ENCODE peak calls at places on chromosomes 6 and 20, in nine cellular contexts. M, E, K, Q, U, G, X, D and L are unnamed samples.

GRCh38 chr6:119243037-119243436 is 106.5 kb downstream of the MAN1A1 start:
- DNase-seq in Q (no peak), U (no peak), G (no peak), X (no peak), E (no peak), D (no peak), M (no peak), K (no peak), L (no peak)

GRCh38 chr6:20915626-20916025 is 381.4 kb downstream of the CDKAL1 start:
- DNase-seq in K (no peak), X (no peak), U (no peak), D (no peak), M (no peak), E (no peak), G (no peak), Q (no peak), L (no peak)

GRCh38 chr6:10409766-10410209 is 5.1 kb downstream of the TFAP2A start:
- DNase-seq in U (no peak), M (no peak), D (no peak), X (no peak), G (no peak), Q (peak), K (no peak), E (no peak), L (no peak)

GRCh38 chr6:109526905-109527628 is 44.0 kb upstream of the ZBTB24 start:
- DNase-seq in E (no peak), X (peak), U (peak), D (peak), Q (no peak), K (no peak), G (no peak), M (peak), L (no peak)

GRCh38 chr6:4727671-4728435 is 48.4 kb upstream of the CDYL start:
- DNase-seq in E (no peak), K (no peak), D (peak), Q (no peak), U (no peak), G (no peak), M (no peak), X (peak), L (no peak)

GRCh38 chr6:167574431-167575097 is 249.7 kb downstream of the TTLL2 start:
- DNase-seq in Q (peak), D (no peak), U (no peak), M (no peak), G (no peak), K (peak), E (no peak), X (no peak), L (peak)

GRCh38 chr6:161168281-161168891 is 105.5 kb downstream of the AGPAT4 start:
- DNase-seq in Q (no peak), G (no peak), U (no peak), X (no peak), K (no peak), M (peak), D (no peak), E (no peak), L (peak)

GRCh38 chr6:26184492-26184891 is 97.3 kb downstream of the HFE start:
- DNase-seq in E (no peak), X (no peak), K (no peak), D (no peak), U (no peak), M (no peak), G (no peak), Q (no peak), L (no peak)

GRCh38 chr6:79203753-79204253 is 30.7 kb downstream of the HMGN3 start:
- DNase-seq in Q (no peak), E (no peak), D (no peak), G (no peak), M (no peak), U (no peak), K (no peak), X (no peak), L (no peak)

GRCh38 chr6:165769884-165770283 is 106.8 kb upstream of the PDE10A start:
- DNase-seq in K (no peak), E (no peak), X (no peak), D (no peak), G (no peak), Q (no peak), M (no peak), U (no peak), L (no peak)

GRCh38 chr6:106556368-106556960 is 72.8 kb downstream of the RTN4IP1 start:
- DNase-seq in G (no peak), K (no peak), M (no peak), Q (no peak), X (peak), U (no peak), D (no peak), E (no peak), L (no peak)

GRCh38 chr20:2249935-2250334 is 45.9 kb upstream of the TGM3 start:
- DNase-seq in X (no peak), Q (no peak), K (no peak), U (no peak), G (no peak), M (no peak), E (no peak), D (no peak), L (no peak)
- TF ChIP-seq EP300 in X (no peak), Q (no peak), K (no peak), U (no peak), G (no peak), M (no peak), E (no peak), D (no peak), L (no peak)

GRCh38 chr6:44049989-44050871 is 77.0 kb downstream of the MRPL14 start:
- DNase-seq in K (peak), G (no peak), U (no peak), M (no peak), Q (no peak), E (no peak), D (peak), X (no peak), L (no peak)
- H3K27ac ChIP-seq in K (peak), G (no peak), U (no peak), M (peak), Q (no peak), E (no peak), D (peak), X (no peak), L (no peak)

GRCh38 chr20:48015943-48016723 is 230.9 kb upstream of the SULF2 start:
- DNase-seq in K (no peak), M (no peak), E (peak), G (no peak), X (no peak), U (no peak), D (no peak), Q (no peak), L (no peak)
- TF ChIP-seq EP300 in K (no peak), M (no peak), E (no peak), G (no peak), X (no peak), U (no peak), D (no peak), Q (no peak), L (no peak)

DNA sequence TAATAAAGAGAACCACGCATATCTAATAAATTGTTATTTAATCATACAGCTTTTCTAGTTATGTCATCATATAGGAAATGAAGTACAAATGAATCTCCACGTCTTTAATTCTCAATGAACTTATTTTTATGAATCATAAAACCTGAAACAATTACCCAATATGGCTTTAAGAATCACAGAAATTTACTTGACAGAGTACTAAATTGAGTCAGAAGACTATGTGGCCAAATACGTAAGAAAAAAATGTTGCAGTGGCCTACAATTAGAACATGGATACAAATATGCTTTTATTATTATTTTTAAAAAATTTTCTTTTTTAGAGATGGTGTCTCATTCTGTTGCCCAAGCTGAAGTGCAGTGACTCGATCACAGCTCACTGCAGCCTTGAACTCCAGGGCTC is 584.7 kb upstream of the SLC35B3 start:
- DNase-seq in Q (no peak), K (no peak), E (no peak), M (no peak), D (no peak), X (no peak), U (no peak), G (no peak), L (no peak)
- H3K27ac ChIP-seq in Q (no peak), K (no peak), E (no peak), M (no peak), D (no peak), X (no peak), U (no peak), G (no peak), L (no peak)